ENCODE peak calls at places on chromosomes 2 and 18, in seven cellular contexts. Y is RWPE1, X is T-helper 1 cell, K is HuH-7, V is osteocyte, R is Caki2, N is left cardiac atrium. Q is an unnamed sample.

GRCh38 chr2:196247979-196248286 is 76.6 kb upstream of the STK17B start:
- DNase-seq in Y (no peak), X (no peak), K (no peak), V (no peak), R (no peak), N (no peak), Q (no peak)

GRCh38 chr2:121319941-121320340 is 34.9 kb upstream of the TFCP2L1 start:
- DNase-seq in Y (no peak), X (no peak), K (no peak), V (no peak), R (no peak), N (no peak), Q (no peak)

GRCh38 chr18:49804096-49804495 is 9.2 kb downstream of the ACAA2 start:
- DNase-seq in Y (no peak), X (no peak), K (no peak), V (no peak), R (no peak), N (no peak), Q (no peak)

GRCh38 chr2:233705911-233706506 is 6.7 kb upstream of the UGT1A5 start:
- DNase-seq in Y (no peak), X (no peak), K (no peak), V (no peak), R (no peak), N (no peak), Q (no peak)

GRCh38 chr18:44624052-44624451 is 56.6 kb upstream of the SETBP1 start:
- DNase-seq in Y (no peak), X (no peak), K (no peak), V (no peak), R (no peak), N (no peak), Q (no peak)

GRCh38 chr2:73210696-73211095 is 3.3 kb upstream of the SMYD5 start:
- DNase-seq in Y (no peak), X (no peak), K (no peak), V (no peak), R (no peak), N (no peak), Q (no peak)

GRCh38 chr18:57805117-57805516 is 2.0 kb upstream of the ATP8B1 start:
- DNase-seq in Y (no peak), X (no peak), K (no peak), V (no peak), R (no peak), N (no peak), Q (no peak)

GRCh38 chr2:180124273-180124881 is 117.3 kb upstream of the CWC22 start:
- DNase-seq in Y (peak), X (no peak), K (peak), V (no peak), R (peak), N (no peak), Q (peak)

GRCh38 chr2:191155608-191156071 is 4.8 kb upstream of the STAT4 start:
- DNase-seq in Y (peak), X (no peak), K (peak), V (no peak), R (peak), N (no peak), Q (peak)

GRCh38 chr2:120776649-120777048 is 41.0 kb downstream of the GLI2 start:
- DNase-seq in Y (no peak), X (no peak), K (no peak), V (no peak), R (no peak), N (no peak), Q (no peak)

GRCh38 chr2:120303177-120303576 is 42.8 kb upstream of the INHBB start:
- DNase-seq in Y (no peak), X (no peak), K (no peak), V (no peak), R (no peak), N (no peak), Q (no peak)

GRCh38 chr2:187233811-187234210 is 214.2 kb downstream of the CALCRL start:
- DNase-seq in Y (peak), X (no peak), K (no peak), V (no peak), R (no peak), N (no peak), Q (no peak)

GRCh38 chr2:164620873-164621760 is at the start of gene GRB14:
- DNase-seq in Y (peak), X (no peak), K (peak), V (no peak), R (peak), N (peak), Q (peak)

GRCh38 chr2:70248810-70249438 is 496 bp upstream of the TIA1 start:
- DNase-seq in Y (no peak), X (peak), K (peak), V (peak), R (no peak), N (peak), Q (peak)

GRCh38 chr2:46550686-46551404 is 71.5 kb downstream of the TMEM247 start:
- DNase-seq in Y (no peak), X (no peak), K (no peak), V (no peak), R (no peak), N (no peak), Q (no peak)

GRCh38 chr2:201696151-201696659 is 2.2 kb downstream of the MPP4 start:
- DNase-seq in Y (peak), X (no peak), K (no peak), V (no peak), R (no peak), N (no peak), Q (peak)

GRCh38 chr2:138499684-138500083 is 1.9 kb upstream of the SPOPL start:
- DNase-seq in Y (no peak), X (no peak), K (no peak), V (no peak), R (no peak), N (no peak), Q (no peak)

GRCh38 chr2:2560374-2561015 is 229.4 kb upstream of the MYT1L start:
- DNase-seq in Y (no peak), X (no peak), K (no peak), V (no peak), R (no peak), N (no peak), Q (no peak)

GRCh38 chr18:51330739-51331138 is 133.3 kb upstream of the MEX3C start:
- DNase-seq in Y (no peak), X (no peak), K (no peak), V (no peak), R (no peak), N (no peak), Q (no peak)

GRCh38 chr2:46275995-46276394 is 21.2 kb upstream of the EPAS1 start:
- DNase-seq in Y (no peak), X (no peak), K (no peak), V (no peak), R (no peak), N (peak), Q (no peak)

GRCh38 chr2:108449410-108450200 is 599 bp downstream of the GCC2 start:
- DNase-seq in Y (peak), X (peak), K (peak), V (no peak), R (no peak), N (no peak), Q (peak)

GRCh38 chr2:42408009-42408408 is 47.0 kb upstream of the COX7A2L start:
- DNase-seq in Y (no peak), X (no peak), K (no peak), V (no peak), R (no peak), N (no peak), Q (no peak)

Q was measured in ACHN.